ENCODE peak calls at places on chromosomes 13 and 19, in seven cellular contexts. One of them, this sample, is unnamed.

GRCh38 chr13:42333613-42334328 is 61.8 kb downstream of the AKAP11 start:
- DNase-seq in COR-L47: peak; percentile 48
- DNase-seq in cardiac fibroblast: peak; percentile 71
- DNase-seq in NCI-H510A treated with DMSO at 0.1 percent for 48 hours: no peak
- DNase-seq in bronchial epithelial cell: peak; percentile 22
- DNase-seq in AG04450: no peak
- DNase-seq in body of pancreas: no peak
- DNase-seq in this sample: peak; percentile 12

GRCh38 chr19:3618144-3618810 is 8.3 kb downstream of the CACTIN start:
- DNase-seq in COR-L47: no peak
- DNase-seq in cardiac fibroblast: peak; percentile 60
- DNase-seq in NCI-H510A treated with DMSO at 0.1 percent for 48 hours: no peak
- DNase-seq in bronchial epithelial cell: no peak
- DNase-seq in AG04450: peak; percentile 15
- DNase-seq in body of pancreas: peak; percentile 55
- DNase-seq in this sample: no peak

GRCh38 chr19:13984875-13985741 is 21.0 kb downstream of the RFX1 start:
- DNase-seq in COR-L47: no peak
- DNase-seq in cardiac fibroblast: no peak
- DNase-seq in NCI-H510A treated with DMSO at 0.1 percent for 48 hours: peak; percentile 7
- DNase-seq in bronchial epithelial cell: no peak
- DNase-seq in AG04450: no peak
- DNase-seq in body of pancreas: no peak
- DNase-seq in this sample: no peak

GRCh38 chr19:10368101-10368803 is 12.1 kb downstream of the TYK2 start:
- DNase-seq in COR-L47: no peak
- DNase-seq in cardiac fibroblast: no peak
- DNase-seq in NCI-H510A treated with DMSO at 0.1 percent for 48 hours: no peak
- DNase-seq in bronchial epithelial cell: no peak
- DNase-seq in AG04450: no peak
- DNase-seq in body of pancreas: no peak
- DNase-seq in this sample: no peak

GRCh38 chr19:36748431-36749275 is 24.0 kb downstream of the ZNF850 start:
- DNase-seq in COR-L47: no peak
- DNase-seq in cardiac fibroblast: no peak
- DNase-seq in NCI-H510A treated with DMSO at 0.1 percent for 48 hours: no peak
- DNase-seq in bronchial epithelial cell: no peak
- DNase-seq in AG04450: no peak
- DNase-seq in body of pancreas: no peak
- DNase-seq in this sample: no peak

GRCh38 chr19:12944064-12944674 is 1.5 kb upstream of the RAD23A start:
- DNase-seq in COR-L47: no peak
- DNase-seq in cardiac fibroblast: no peak
- DNase-seq in NCI-H510A treated with DMSO at 0.1 percent for 48 hours: no peak
- DNase-seq in bronchial epithelial cell: no peak
- DNase-seq in AG04450: no peak
- DNase-seq in body of pancreas: no peak
- DNase-seq in this sample: no peak

GRCh38 chr13:24861617-24862362 is 97.8 kb downstream of the RNF17 start:
- DNase-seq in COR-L47: no peak
- DNase-seq in cardiac fibroblast: no peak
- DNase-seq in NCI-H510A treated with DMSO at 0.1 percent for 48 hours: no peak
- DNase-seq in bronchial epithelial cell: no peak
- DNase-seq in AG04450: no peak
- DNase-seq in body of pancreas: no peak
- DNase-seq in this sample: no peak

GRCh38 chr13:29129616-29130015 is 309.5 kb downstream of the MTUS2 start:
- DNase-seq in COR-L47: no peak
- DNase-seq in cardiac fibroblast: no peak
- DNase-seq in NCI-H510A treated with DMSO at 0.1 percent for 48 hours: no peak
- DNase-seq in bronchial epithelial cell: no peak
- DNase-seq in AG04450: no peak
- DNase-seq in body of pancreas: no peak
- DNase-seq in this sample: no peak

GRCh38 chr13:112940236-112940635 is 28.8 kb upstream of the MCF2L start:
- DNase-seq in COR-L47: peak; percentile 16
- DNase-seq in cardiac fibroblast: no peak
- DNase-seq in NCI-H510A treated with DMSO at 0.1 percent for 48 hours: peak; percentile 9
- DNase-seq in bronchial epithelial cell: no peak
- DNase-seq in AG04450: no peak
- DNase-seq in body of pancreas: no peak
- DNase-seq in this sample: no peak

GRCh38 chr19:6828698-6829633 is 56.5 kb downstream of the VAV1 start:
- DNase-seq in COR-L47: no peak
- DNase-seq in cardiac fibroblast: no peak
- DNase-seq in NCI-H510A treated with DMSO at 0.1 percent for 48 hours: no peak
- DNase-seq in bronchial epithelial cell: peak; percentile 30
- DNase-seq in AG04450: no peak
- DNase-seq in body of pancreas: no peak
- DNase-seq in this sample: no peak

GRCh38 chr13:60759499-60759898 is 362.5 kb downstream of the TDRD3 start:
- DNase-seq in COR-L47: peak; percentile 20
- DNase-seq in cardiac fibroblast: peak; percentile 9
- DNase-seq in NCI-H510A treated with DMSO at 0.1 percent for 48 hours: no peak
- DNase-seq in bronchial epithelial cell: peak; percentile 81
- DNase-seq in AG04450: no peak
- DNase-seq in body of pancreas: peak; percentile 52
- DNase-seq in this sample: no peak

GRCh38 chr13:44109986-44110640 is 230.4 kb downstream of the LACC1 start:
- DNase-seq in COR-L47: no peak
- DNase-seq in cardiac fibroblast: no peak
- DNase-seq in NCI-H510A treated with DMSO at 0.1 percent for 48 hours: no peak
- DNase-seq in bronchial epithelial cell: peak; percentile 62
- DNase-seq in AG04450: no peak
- DNase-seq in body of pancreas: no peak
- DNase-seq in this sample: no peak

GRCh38 chr19:4267101-4267900 is 11.8 kb upstream of the SHD start:
- DNase-seq in COR-L47: peak; percentile 16
- DNase-seq in cardiac fibroblast: peak; percentile 52
- DNase-seq in NCI-H510A treated with DMSO at 0.1 percent for 48 hours: peak; percentile 56
- DNase-seq in bronchial epithelial cell: peak; percentile 27
- DNase-seq in AG04450: no peak
- DNase-seq in body of pancreas: peak; percentile 55
- DNase-seq in this sample: no peak

GRCh38 chr19:3275583-3276340 is 51.3 kb downstream of the CELF5 start:
- DNase-seq in COR-L47: peak; percentile 81
- DNase-seq in cardiac fibroblast: peak; percentile 85
- DNase-seq in NCI-H510A treated with DMSO at 0.1 percent for 48 hours: no peak
- DNase-seq in bronchial epithelial cell: peak; percentile 70
- DNase-seq in AG04450: peak; percentile 11
- DNase-seq in body of pancreas: peak; percentile 76
- DNase-seq in this sample: no peak

GRCh38 chr13:27403252-27403678 is 21.2 kb upstream of the GTF3A start:
- DNase-seq in COR-L47: no peak
- DNase-seq in cardiac fibroblast: peak; percentile 77
- DNase-seq in NCI-H510A treated with DMSO at 0.1 percent for 48 hours: no peak
- DNase-seq in bronchial epithelial cell: peak; percentile 38
- DNase-seq in AG04450: peak; percentile 16
- DNase-seq in body of pancreas: peak; percentile 29
- DNase-seq in this sample: no peak

GRCh38 chr13:46855166-46855565 is 41.7 kb downstream of the HTR2A start:
- DNase-seq in COR-L47: no peak
- DNase-seq in cardiac fibroblast: no peak
- DNase-seq in NCI-H510A treated with DMSO at 0.1 percent for 48 hours: no peak
- DNase-seq in bronchial epithelial cell: no peak
- DNase-seq in AG04450: no peak
- DNase-seq in body of pancreas: no peak
- DNase-seq in this sample: no peak

GRCh38 chr13:28657784-28658538 is 969 bp upstream of the POMP start:
- DNase-seq in COR-L47: no peak
- DNase-seq in cardiac fibroblast: peak; percentile 52
- DNase-seq in NCI-H510A treated with DMSO at 0.1 percent for 48 hours: peak; percentile 18
- DNase-seq in bronchial epithelial cell: peak; percentile 19
- DNase-seq in AG04450: no peak
- DNase-seq in body of pancreas: no peak
- DNase-seq in this sample: no peak

GRCh38 chr13:19069684-19070397 is 111.8 kb downstream of the TUBA3C start:
- DNase-seq in COR-L47: no peak
- DNase-seq in cardiac fibroblast: no peak
- DNase-seq in NCI-H510A treated with DMSO at 0.1 percent for 48 hours: no peak
- DNase-seq in bronchial epithelial cell: no peak
- DNase-seq in AG04450: no peak
- DNase-seq in body of pancreas: no peak
- DNase-seq in this sample: no peak

GRCh38 chr19:768424-768823 is 17.5 kb downstream of the MISP start:
- DNase-seq in COR-L47: no peak
- DNase-seq in cardiac fibroblast: peak; percentile 90
- DNase-seq in NCI-H510A treated with DMSO at 0.1 percent for 48 hours: no peak
- DNase-seq in bronchial epithelial cell: peak; percentile 17
- DNase-seq in AG04450: peak; percentile 51
- DNase-seq in body of pancreas: no peak
- DNase-seq in this sample: peak; percentile 43

This sample was measured in brain pericyte.